ENCODE peak calls at places on chromosomes 12 and 14, in ten cellular contexts. X, L, E, V, U, Y, F, J, R and T are unnamed samples.

GRCh38 chr14:69852897-69853296 is 26.3 kb upstream of the SMOC1 start:
- DNase-seq in X (no peak), E (no peak), U (no peak), R (no peak), V (no peak), L (no peak), F (no peak), J (no peak), Y (no peak), T (no peak)

GRCh38 chr12:121570467-121571283 is 10.1 kb downstream of the KDM2B start:
- DNase-seq in U (no peak), J (no peak), X (no peak), V (no peak), F (no peak), Y (no peak), R (no peak), E (no peak), L (no peak), T (no peak)

GRCh38 chr14:35414365-35414764 is 9.8 kb upstream of the NFKBIA start:
- DNase-seq in Y (no peak), R (no peak), V (no peak), L (no peak), E (no peak), J (no peak), U (no peak), F (peak), X (no peak), T (no peak)

GRCh38 chr12:127761880-127762279 is 505.1 kb upstream of the TMEM132C start:
- DNase-seq in U (no peak), L (no peak), Y (no peak), R (no peak), V (no peak), F (no peak), J (no peak), E (no peak), X (no peak), T (no peak)

GRCh38 chr12:55797068-55797467 is 20.5 kb downstream of the SARNP start:
- DNase-seq in R (no peak), X (no peak), F (peak), Y (no peak), J (no peak), V (no peak), L (no peak), U (no peak), E (no peak), T (no peak)

GRCh38 chr12:93167331-93167730 is 210.4 kb upstream of the NUDT4 start:
- DNase-seq in X (no peak), R (no peak), V (no peak), U (no peak), Y (no peak), E (no peak), F (no peak), J (no peak), L (no peak), T (no peak)

GRCh38 chr12:43009307-43009706 is 419.8 kb upstream of the PRICKLE1 start:
- DNase-seq in U (no peak), X (no peak), J (no peak), Y (no peak), V (no peak), E (no peak), L (no peak), F (no peak), R (no peak), T (no peak)

GRCh38 chr12:95863337-95863736 is 4.6 kb downstream of the SNRPF start:
- DNase-seq in U (no peak), L (no peak), R (no peak), X (no peak), Y (no peak), J (no peak), F (no peak), E (no peak), V (no peak), T (no peak)

GRCh38 chr12:120381752-120382419 is 12.9 kb upstream of the MSI1 start:
- DNase-seq in R (no peak), Y (no peak), V (no peak), F (peak), L (no peak), X (no peak), J (no peak), E (no peak), U (no peak), T (no peak)

GRCh38 chr12:44960856-44961255 is 84.7 kb upstream of the NELL2 start:
- DNase-seq in J (no peak), X (no peak), V (no peak), U (no peak), L (no peak), R (no peak), Y (no peak), F (peak), E (no peak), T (no peak)